ENCODE peak calls at places on chromosomes 13 and 19, in eight cellular contexts. G is astrocyte of the hippocampus; T is left ventricle myocardium inferior; V is CD4-positive, alpha-beta memory T cell; Z is T-cell; N is PC-3; L is ovary; M is HTR-8/SVneo. P is an unnamed sample.

GRCh38 chr19:13441810-13442512 is 64.3 kb downstream of the CACNA1A start:
- DNase-seq in L (no peak), G (peak), N (peak), V (peak), Z (peak), M (peak), T (peak), P (peak)

GRCh38 chr19:15200575-15201364 is at the start of gene NOTCH3:
- DNase-seq in V (no peak), M (no peak), N (peak), G (peak), T (no peak), L (no peak), Z (no peak), P (no peak)

GRCh38 chr13:27952931-27953670 is 16.0 kb downstream of the CDX2 start:
- DNase-seq in T (no peak), M (no peak), V (no peak), N (no peak), Z (no peak), L (no peak), G (no peak), P (no peak)

GRCh38 chr13:43379738-43380137 is 356.4 kb downstream of the DNAJC15 start:
- DNase-seq in M (no peak), Z (no peak), V (no peak), T (no peak), L (no peak), N (no peak), G (no peak), P (no peak)

GRCh38 chr19:55391702-55392615 is 6.2 kb downstream of the RPL28 start:
- DNase-seq in L (no peak), M (no peak), N (peak), G (no peak), Z (no peak), V (no peak), T (no peak), P (no peak)

GRCh38 chr13:48636550-48636949 is 17.2 kb upstream of the CYSLTR2 start:
- DNase-seq in M (no peak), T (no peak), N (no peak), V (no peak), G (peak), Z (no peak), L (no peak), P (no peak)

GRCh38 chr13:98871727-98872126 is 106.1 kb downstream of the DOCK9 start:
- DNase-seq in G (no peak), Z (no peak), N (no peak), M (no peak), L (no peak), T (no peak), V (no peak), P (no peak)

GRCh38 chr13:113825851-113826250 is 38.0 kb downstream of the GAS6 start:
- DNase-seq in L (no peak), V (no peak), T (no peak), N (no peak), G (no peak), Z (no peak), M (no peak), P (no peak)

GRCh38 chr19:7471696-7472620 is 16.9 kb downstream of the PEX11G start:
- DNase-seq in L (no peak), V (no peak), N (no peak), Z (no peak), M (no peak), G (no peak), T (no peak), P (no peak)

GRCh38 chr13:32824671-32825070 is 191.6 kb upstream of the KL start:
- DNase-seq in L (no peak), N (peak), M (peak), G (peak), Z (no peak), V (no peak), T (no peak), P (no peak)

GRCh38 chr13:25415196-25415595 is 43.4 kb downstream of the ATP8A2 start:
- DNase-seq in L (no peak), N (no peak), V (no peak), G (no peak), T (no peak), M (no peak), Z (no peak), P (no peak)

GRCh38 chr19:16889429-16889882 is 657 bp downstream of the F2RL3 start:
- DNase-seq in V (no peak), G (no peak), N (peak), M (no peak), L (no peak), Z (no peak), T (peak), P (no peak)

P was measured in activated gamma-delta T cell treated with anti-CD3 and anti-CD28 coated beads, Interleukin-2, amount 50 U/mL, for 16 hours.